ENCODE peak calls at places on chromosomes 1 and 21, in six cellular contexts. R, Q, M, Z, V and W are unnamed samples.

GRCh38 chr1:165313906-165314305 is 42.6 kb downstream of the LMX1A start:
- DNase-seq in Q (no peak), R (no peak), Z (no peak), V (no peak), M (peak; percentile 7), W (no peak)

GRCh38 chr1:58855351-58856165 is 71.7 kb upstream of the JUN start:
- DNase-seq in M (no peak), Z (no peak), R (no peak), V (no peak), Q (no peak), W (no peak)

GRCh38 chr1:233240367-233240766 is 55.2 kb downstream of the PCNX2 start:
- DNase-seq in M (no peak), V (no peak), Z (no peak), R (no peak), Q (no peak), W (no peak)

GRCh38 chr1:233269656-233270055 is 25.9 kb downstream of the PCNX2 start:
- DNase-seq in V (no peak), M (no peak), Q (no peak), Z (no peak), R (no peak), W (no peak)

GRCh38 chr1:198890531-198890930 is 251.7 kb downstream of the PTPRC start:
- DNase-seq in M (no peak), Z (no peak), R (no peak), Q (no peak), V (no peak), W (no peak)

GRCh38 chr21:15250384-15250783 is 185.6 kb upstream of the NRIP1 start:
- DNase-seq in Z (no peak), M (no peak), V (no peak), R (no peak), Q (no peak), W (no peak)

GRCh38 chr1:91699339-91699970 is 186.5 kb downstream of the TGFBR3 start:
- DNase-seq in V (no peak), Q (no peak), Z (no peak), M (peak; percentile 34), R (peak; percentile 26), W (no peak)

GRCh38 chr1:184157396-184157747 is 105.8 kb downstream of the TSEN15 start:
- DNase-seq in Z (no peak), R (no peak), V (no peak), Q (no peak), M (no peak), W (no peak)

GRCh38 chr1:237166031-237166430 is 124.0 kb downstream of the RYR2 start:
- DNase-seq in R (no peak), Q (no peak), M (no peak), V (no peak), Z (no peak), W (no peak)

GRCh38 chr1:22118291-22118992 is 24.5 kb downstream of the WNT4 start:
- DNase-seq in R (no peak), V (peak; percentile 60), Q (no peak), Z (peak; percentile 42), M (no peak), W (peak; percentile 42)

GRCh38 chr1:10456661-10457060 is 6.8 kb downstream of the CORT start:
- DNase-seq in M (peak; percentile 28), V (no peak), Z (no peak), R (no peak), Q (no peak), W (no peak)

GRCh38 chr1:91091812-91092211 is 70.0 kb upstream of the ZNF644 start:
- DNase-seq in V (no peak), Q (no peak), Z (no peak), M (no peak), R (no peak), W (no peak)

DNA sequence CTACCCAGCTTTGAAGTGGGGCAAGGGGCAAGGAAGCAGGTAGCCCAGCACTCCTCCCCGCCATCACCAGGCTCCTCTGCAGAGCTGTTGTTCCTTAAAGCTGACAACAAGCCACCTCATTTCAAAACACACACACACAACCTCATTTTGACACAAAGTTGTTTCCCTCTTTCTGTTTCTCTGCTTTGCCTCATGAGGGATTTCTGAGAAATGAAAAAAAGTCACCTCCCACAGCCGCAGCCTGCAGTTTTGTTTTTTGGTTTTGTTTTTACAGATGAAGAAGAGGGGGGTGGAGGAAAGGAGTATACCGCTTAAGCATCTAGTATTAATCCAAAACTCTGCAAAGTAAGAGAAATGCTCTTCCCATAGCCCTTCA is 12.1 kb downstream of the MCL1 start:
- DNase-seq in R (no peak), M (no peak), Q (no peak), V (peak; percentile 96), Z (peak; percentile 85), W (no peak)
- TF ChIP-seq CTCF in R (no peak), M (no peak), Q (no peak), V (no peak), Z (no peak), W (no peak)

DNA sequence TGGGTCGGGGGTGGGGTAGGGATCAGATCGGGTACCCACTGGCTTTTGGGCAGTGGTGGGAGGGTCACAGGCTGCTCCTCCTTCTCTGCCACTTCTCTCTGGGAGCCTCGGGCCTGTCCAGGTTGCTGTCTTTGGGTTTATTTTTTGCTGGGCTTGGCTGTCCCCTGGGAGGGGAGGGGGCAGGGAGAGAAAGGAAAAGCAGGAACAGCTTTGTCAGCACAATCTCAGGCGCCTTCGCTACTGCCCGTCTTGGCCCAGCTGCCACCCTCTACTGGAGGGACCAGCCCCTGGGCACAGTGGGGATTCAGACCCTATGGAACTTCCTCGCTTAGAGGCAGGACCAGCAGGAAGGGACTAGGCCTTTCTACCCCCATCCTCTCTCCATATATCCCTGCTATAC is 8.4 kb downstream of the KCNQ4 start:
- DNase-seq in R (no peak), V (no peak), M (no peak), Z (no peak), Q (no peak), W (no peak)
- TF ChIP-seq CTCF in R (no peak), V (no peak), M (no peak), Z (no peak), Q (no peak), W (no peak)

DNA sequence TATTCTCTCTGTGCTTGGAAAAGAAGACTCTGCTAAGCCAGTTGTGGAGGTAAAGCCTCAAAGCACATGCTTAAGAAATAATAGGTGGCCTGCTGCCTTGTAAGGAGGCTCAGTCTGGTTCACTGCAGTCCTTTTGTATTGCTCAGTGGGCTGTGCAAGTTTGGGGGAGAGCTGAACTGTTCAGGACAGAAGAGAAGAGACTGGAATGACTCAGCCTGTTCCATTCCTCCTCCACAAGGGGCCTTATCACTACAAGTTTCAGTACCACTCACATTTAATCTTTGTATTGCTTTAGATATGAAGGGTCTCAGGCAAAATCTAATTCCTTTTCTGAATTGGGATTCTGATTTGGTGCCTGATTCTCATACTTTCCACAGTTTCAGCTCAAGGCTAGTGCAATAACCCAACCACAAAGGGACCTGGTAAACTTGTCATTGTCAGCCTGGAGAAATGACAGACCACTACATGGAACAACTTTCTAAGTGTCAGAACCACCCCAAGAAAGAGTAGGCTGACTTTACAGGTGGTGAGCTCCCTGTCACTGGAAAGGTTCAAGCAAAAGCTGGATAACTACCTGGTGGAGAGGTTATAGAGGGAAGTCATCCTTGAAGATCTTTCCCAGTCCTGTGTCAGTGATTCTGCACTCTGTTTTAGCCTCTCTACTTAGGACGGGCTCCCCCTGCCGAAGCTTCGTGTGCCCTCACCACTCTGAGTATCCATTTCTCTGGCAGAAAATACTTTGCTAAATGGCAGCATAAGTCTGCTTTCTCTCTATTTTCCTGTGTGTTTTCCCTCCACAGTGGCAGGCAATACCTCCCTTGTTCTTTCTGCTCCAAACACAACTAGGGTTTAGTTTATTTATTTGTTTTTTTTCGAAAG is 162.9 kb upstream of the GJB5 start:
- DNase-seq in R (no peak), Q (no peak), M (no peak), Z (no peak), V (peak; percentile 30), W (no peak)
- TF ChIP-seq CTCF in R (no peak), Q (peak; percentile 26), M (no peak), Z (peak; percentile 21), V (no peak), W (no peak)

GRCh38 chr1:170200665-170201397 is 55.1 kb downstream of the NTMT2 start:
- DNase-seq in V (no peak), R (no peak), M (no peak), Z (no peak), Q (no peak), W (no peak)
- TF ChIP-seq CTCF in V (no peak), R (no peak), M (peak; percentile 11), Z (no peak), Q (no peak), W (no peak)